ENCODE peak calls at places on chromosomes 12 and 14, in eight cellular contexts. I is transverse colon, P is endothelial cell of umbilical vein, O is gastrocnemius medialis, C is prostate gland, N is ovary, A is breast epithelium, Z is tibial nerve. S is an unnamed sample. For H3K4me1, the result is how much of the 10 kb centered on the place peaks cover.

GRCh38 chr12:76024942-76025600 is 6.5 kb downstream of the PHLDA1 start:
- DNase-seq in A (no peak), Z (no peak), N (no peak), P (peak), O (no peak), I (no peak), C (no peak), S (no peak)

GRCh38 chr12:47231456-47231855 is 151.7 kb upstream of the AMIGO2 start:
- DNase-seq in A (no peak), O (no peak), Z (no peak), C (no peak), I (no peak), N (no peak), P (no peak), S (no peak)

GRCh38 chr14:60101801-60102200 is 10.1 kb downstream of the PCNX4 start:
- DNase-seq in N (no peak), P (no peak), C (no peak), O (no peak), A (no peak), I (no peak), Z (no peak), S (no peak)

GRCh38 chr14:59439256-59440015 is 25.7 kb downstream of the GPR135 start:
- DNase-seq in Z (no peak), A (no peak), N (no peak), C (no peak), I (no peak), P (no peak), O (no peak), S (no peak)

GRCh38 chr12:76143343-76144252 is 59.1 kb upstream of the NAP1L1 start:
- DNase-seq in A (no peak), O (no peak), C (no peak), Z (no peak), N (no peak), I (peak), P (no peak), S (no peak)

GRCh38 chr12:46892034-46892705 is 66.4 kb upstream of the SLC38A4 start:
- DNase-seq in C (no peak), A (no peak), P (no peak), Z (no peak), O (peak), N (no peak), I (no peak), S (no peak)

GRCh38 chr12:58954002-58954401 is 33.7 kb upstream of the LRIG3 start:
- DNase-seq in Z (no peak), N (no peak), O (no peak), A (no peak), C (no peak), P (no peak), I (no peak), S (no peak)

GRCh38 chr14:58401587-58401986 is 5.9 kb downstream of the TOMM20L start:
- DNase-seq in A (no peak), O (no peak), I (no peak), P (no peak), N (no peak), Z (no peak), C (no peak), S (no peak)

GRCh38 chr14:23884541-23884904 is 69.0 kb upstream of the DHRS4 start:
- DNase-seq in N (no peak), Z (no peak), I (no peak), C (no peak), O (no peak), A (no peak), P (no peak), S (no peak)

GRCh38 chr12:108237272-108237671 is 101.8 kb downstream of the CMKLR1 start:
- DNase-seq in N (no peak), C (no peak), P (no peak), Z (no peak), O (no peak), I (no peak), A (no peak), S (no peak)

GRCh38 chr12:69497308-69498026 is 27.3 kb downstream of the FRS2 start:
- DNase-seq in I (no peak), O (no peak), C (no peak), N (no peak), A (no peak), Z (no peak), P (no peak), S (no peak)

GRCh38 chr12:69508091-69508490 is 37.9 kb downstream of the FRS2 start:
- DNase-seq in Z (no peak), A (no peak), N (no peak), I (no peak), O (no peak), C (no peak), P (no peak), S (no peak)

GRCh38 chr12:69501154-69501895 is 31.1 kb downstream of the FRS2 start:
- DNase-seq in A (no peak), O (no peak), Z (no peak), P (no peak), N (no peak), C (no peak), I (no peak), S (no peak)

GRCh38 chr12:69500631-69501030 is 30.4 kb downstream of the FRS2 start:
- DNase-seq in N (no peak), Z (no peak), I (no peak), P (no peak), A (no peak), C (no peak), O (no peak), S (no peak)

GRCh38 chr12:69502342-69503081 is 32.3 kb downstream of the FRS2 start:
- DNase-seq in Z (no peak), N (no peak), C (no peak), P (no peak), A (no peak), O (no peak), I (no peak), S (no peak)
- H3K4me1 ChIP-seq in Z (under half), N (under half), C (under half), P (under half), A (under half), O (half or more), I (under half), S (under half)

GRCh38 chr12:131928765-131929529 is at the start of gene PUS1:
- DNase-seq in C (peak), Z (peak), O (peak), I (peak), N (peak), P (peak), A (peak), S (peak)
- TF ChIP-seq POLR2A in C (peak), Z (no peak), O (peak), I (peak), N (no peak), P (peak), A (no peak), S (peak)

GRCh38 chr12:131455218-131455506 is 255.7 kb upstream of the SFSWAP start:
- DNase-seq in Z (no peak), A (no peak), I (no peak), P (no peak), N (no peak), C (no peak), O (no peak), S (no peak)
- H3K4me3 ChIP-seq in Z (no peak), A (no peak), I (no peak), P (no peak), N (no peak), C (no peak), O (no peak), S (no peak)

GRCh38 chr12:49147384-49147783 is 16.2 kb upstream of the TUBA1B start:
- DNase-seq in I (no peak), Z (no peak), O (no peak), P (no peak), A (no peak), C (no peak), N (no peak), S (no peak)
- H3K4me1 ChIP-seq in I (under half), Z (under half), O (under half), P (under half), A (under half), C (under half), N (under half), S (under half)

GRCh38 chr12:575129-575502 is 88.1 kb downstream of the NINJ2 start:
- DNase-seq in C (no peak), O (no peak), Z (no peak), N (no peak), I (no peak), A (peak), P (no peak), S (no peak)

GRCh38 chr12:574475-575128 is 88.6 kb downstream of the NINJ2 start:
- DNase-seq in A (no peak), C (no peak), N (no peak), P (no peak), Z (no peak), O (no peak), I (no peak), S (no peak)

GRCh38 chr12:578743-579449 is 84.3 kb downstream of the NINJ2 start:
- DNase-seq in P (peak), O (no peak), I (no peak), N (no peak), Z (no peak), A (no peak), C (no peak), S (no peak)

GRCh38 chr12:576613-577110 is 86.6 kb downstream of the NINJ2 start:
- DNase-seq in P (peak), N (no peak), O (no peak), I (no peak), C (no peak), A (peak), Z (no peak), S (no peak)

DNA sequence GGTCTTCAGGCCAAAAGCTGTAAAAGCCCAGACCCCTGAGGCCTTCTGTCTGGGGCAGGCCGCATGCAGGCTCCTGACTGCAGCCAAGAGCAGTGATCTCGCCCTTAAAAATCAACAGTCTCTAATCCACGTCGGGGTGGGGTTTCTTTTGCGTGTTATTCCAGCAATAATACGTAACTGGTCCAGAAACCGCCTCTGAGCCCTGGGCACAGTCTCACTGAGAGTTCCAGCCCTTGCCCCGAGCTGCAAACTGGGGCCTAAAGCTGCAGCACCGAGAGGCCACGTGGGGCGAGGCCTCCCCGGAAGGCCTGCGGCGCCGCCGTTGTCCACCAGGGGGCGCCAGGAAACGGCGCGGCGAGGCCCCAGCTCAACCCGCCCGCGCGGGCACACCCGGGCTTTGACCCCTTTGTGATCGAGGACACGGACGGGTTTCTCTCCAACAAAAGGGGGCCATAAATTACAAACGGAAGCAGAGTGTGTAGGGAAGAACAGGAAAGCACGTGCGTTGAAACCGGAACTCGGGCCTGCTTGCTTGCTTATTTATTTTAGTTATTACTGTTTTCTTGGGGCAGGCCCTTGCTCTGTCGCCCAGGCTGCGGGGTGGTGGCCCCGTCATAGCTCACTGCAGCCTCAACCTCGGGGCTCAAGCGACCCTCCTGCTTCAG is 87.2 kb downstream of the NINJ2 start:
- DNase-seq in N (peak), C (peak), I (peak), O (peak), A (peak), P (peak), Z (peak), S (no peak)
- TF ChIP-seq POLR2A in N (no peak), C (no peak), I (no peak), O (no peak), A (no peak), P (no peak), Z (no peak), S (no peak)

GRCh38 chr14:56124296-56124695 is 6.1 kb downstream of the PELI2 start:
- DNase-seq in I (no peak), Z (no peak), A (no peak), O (no peak), N (no peak), P (no peak), C (no peak), S (no peak)
- H3K4me3 ChIP-seq in I (no peak), Z (no peak), A (no peak), O (no peak), N (no peak), P (no peak), C (no peak), S (no peak)

GRCh38 chr12:71166869-71167268 is 9.1 kb upstream of the TSPAN8 start:
- DNase-seq in N (no peak), A (no peak), P (no peak), I (no peak), Z (no peak), O (no peak), C (no peak), S (no peak)

GRCh38 chr12:71164166-71164876 is 6.5 kb upstream of the TSPAN8 start:
- DNase-seq in P (no peak), O (no peak), Z (no peak), A (no peak), I (no peak), C (no peak), N (no peak), S (no peak)

GRCh38 chr12:71169286-71169685 is 11.5 kb upstream of the TSPAN8 start:
- DNase-seq in I (no peak), N (no peak), C (no peak), Z (no peak), P (no peak), A (no peak), O (no peak), S (no peak)

GRCh38 chr12:71164877-71165197 is 7.0 kb upstream of the TSPAN8 start:
- DNase-seq in C (no peak), I (peak), A (no peak), O (no peak), Z (no peak), P (no peak), N (no peak), S (no peak)

DNA sequence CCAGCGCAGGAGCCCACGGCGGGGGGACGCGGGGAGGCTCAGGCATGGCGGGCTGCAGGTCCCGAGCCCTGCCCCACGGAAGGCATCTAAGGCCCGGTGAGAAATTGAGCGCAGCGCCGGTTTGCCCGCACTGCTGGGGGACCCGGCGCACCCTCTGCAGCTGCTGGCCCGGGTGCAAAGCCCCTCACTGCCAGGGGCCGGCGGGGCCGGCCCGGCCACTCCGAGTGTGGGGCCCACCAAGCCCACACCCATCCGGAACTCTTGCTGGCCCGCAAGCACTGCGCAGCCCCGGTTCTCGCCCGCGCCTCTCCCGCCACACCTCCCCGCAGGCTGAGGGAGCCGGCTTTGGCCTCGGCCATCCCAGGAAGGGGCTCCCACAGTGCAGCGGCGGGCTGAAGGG is 8.5 kb upstream of the TSPAN8 start:
- DNase-seq in O (no peak), N (no peak), Z (no peak), P (no peak), I (no peak), C (no peak), A (no peak), S (no peak)
- H3K4me1 ChIP-seq in O (under half), N (under half), Z (under half), P (under half), I (half or more), C (under half), A (under half), S (under half)